ENCODE peak calls at places on chromosomes 11 and 22, in four cellular contexts. Y, L, G and X are unnamed samples.

GRCh38 chr11:9362393-9362863 is 22.0 kb upstream of the IPO7 start:
- DNase-seq in Y (peak; percentile 25), L (no peak), G (no peak), X (no peak)

GRCh38 chr11:111372538-111372937 is 6.5 kb downstream of the POU2AF1 start:
- DNase-seq in Y (no peak), L (no peak), G (no peak), X (peak; percentile 67)

GRCh38 chr11:63613517-63614135 is 607 bp downstream of the PLAAT3 start:
- DNase-seq in Y (no peak), L (no peak), G (peak; percentile 45), X (no peak)

GRCh38 chr11:26778000-26778757 is 56.3 kb upstream of the SLC5A12 start:
- DNase-seq in Y (peak; percentile 94), L (peak; percentile 61), G (no peak), X (no peak)

GRCh38 chr22:30892731-30893221 is 75.8 kb downstream of the MORC2 start:
- DNase-seq in Y (no peak), L (no peak), G (no peak), X (no peak)

GRCh38 chr11:20088368-20089260 is 71.7 kb downstream of the DBX1 start:
- DNase-seq in Y (peak; percentile 13), L (no peak), G (no peak), X (no peak)

GRCh38 chr11:3197878-3198528 is 20.6 kb downstream of the MRGPRG start:
- DNase-seq in Y (no peak), L (no peak), G (no peak), X (no peak)

GRCh38 chr11:72239296-72239848 is 4.6 kb downstream of the PHOX2A start:
- DNase-seq in Y (peak; percentile 55), L (peak; percentile 75), G (peak; percentile 71), X (peak; percentile 59)

GRCh38 chr11:108960498-108960897 is 295.6 kb downstream of the DDX10 start:
- DNase-seq in Y (no peak), L (no peak), G (no peak), X (no peak)

GRCh38 chr11:45179686-45180085 is 33.2 kb downstream of the PRDM11 start:
- DNase-seq in Y (no peak), L (no peak), G (no peak), X (no peak)

GRCh38 chr11:2998073-2998850 is 6.1 kb upstream of the NAP1L4 start:
- DNase-seq in Y (no peak), L (no peak), G (peak; percentile 64), X (no peak)

GRCh38 chr11:12201016-12201985 is 90.9 kb downstream of the MICAL2 start:
- DNase-seq in Y (peak; percentile 97), L (peak; percentile 87), G (no peak), X (no peak)

GRCh38 chr11:16126361-16126760 is 230.0 kb downstream of the SOX6 start:
- DNase-seq in Y (no peak), L (no peak), G (no peak), X (peak; percentile 85)

GRCh38 chr11:76671626-76672309 is 1.2 kb upstream of the LRRC32 start:
- DNase-seq in Y (no peak), L (no peak), G (no peak), X (no peak)

GRCh38 chr11:14339356-14339755 is 19.6 kb downstream of the RRAS2 start:
- DNase-seq in Y (no peak), L (no peak), G (no peak), X (no peak)

GRCh38 chr22:35743466-35743865 is 25.8 kb downstream of the APOL5 start:
- DNase-seq in Y (peak; percentile 56), L (peak; percentile 25), G (no peak), X (no peak)

GRCh38 chr11:16920559-16920958 is 93.7 kb downstream of the PLEKHA7 start:
- DNase-seq in Y (no peak), L (no peak), G (no peak), X (no peak)

GRCh38 chr22:41841085-41841712 is 8.3 kb downstream of the SREBF2 start:
- DNase-seq in Y (no peak), L (no peak), G (no peak), X (no peak)

GRCh38 chr11:774873-775592 is 2.3 kb downstream of the GATD1 start:
- DNase-seq in Y (peak; percentile 22), L (peak; percentile 26), G (peak; percentile 40), X (no peak)

GRCh38 chr22:43002198-43002577 is 12.8 kb downstream of the PACSIN2 start:
- DNase-seq in Y (peak; percentile 74), L (peak; percentile 31), G (no peak), X (no peak)

GRCh38 chr11:75563501-75563977 is 1.5 kb downstream of the SERPINH1 start:
- DNase-seq in Y (no peak), L (no peak), G (no peak), X (no peak)

GRCh38 chr11:74391193-74391592 is 7.0 kb downstream of the PGM2L1 start:
- DNase-seq in Y (no peak), L (no peak), G (no peak), X (no peak)

GRCh38 chr22:39237276-39238123 is 7.3 kb downstream of the PDGFB start:
- DNase-seq in Y (no peak), L (no peak), G (peak; percentile 31), X (peak; percentile 24)